ENCODE peak calls at places on chromosome 1, in seven cellular contexts. One of them, this sample, is unnamed.

GRCh38 chr1:227356582-227357228 is 38.4 kb upstream of the CDC42BPA start:
- DNase-seq in iris pigment epithelial cell: no peak
- DNase-seq in T-helper 1 cell: no peak
- DNase-seq in activated T-cell treated with anti-CD3 and anti-CD28 coated beads for 48 hours: no peak
- DNase-seq in DMS153: peak
- DNase-seq in GM23338: peak
- DNase-seq in naive thymus-derived CD4-positive, alpha-beta T cell: no peak
- DNase-seq in this sample: peak

GRCh38 chr1:16906873-16907272 is 11.1 kb downstream of the RNU1-2 start:
- DNase-seq in iris pigment epithelial cell: no peak
- DNase-seq in T-helper 1 cell: no peak
- DNase-seq in activated T-cell treated with anti-CD3 and anti-CD28 coated beads for 48 hours: no peak
- DNase-seq in DMS153: no peak
- DNase-seq in GM23338: no peak
- DNase-seq in naive thymus-derived CD4-positive, alpha-beta T cell: no peak
- DNase-seq in this sample: no peak

GRCh38 chr1:156153362-156153761 is at the start of gene SEMA4A:
- DNase-seq in iris pigment epithelial cell: no peak
- DNase-seq in T-helper 1 cell: no peak
- DNase-seq in activated T-cell treated with anti-CD3 and anti-CD28 coated beads for 48 hours: no peak
- DNase-seq in DMS153: no peak
- DNase-seq in GM23338: peak
- DNase-seq in naive thymus-derived CD4-positive, alpha-beta T cell: no peak
- DNase-seq in this sample: no peak

GRCh38 chr1:244197851-244198375 is 146.8 kb downstream of the ZBTB18 start:
- DNase-seq in iris pigment epithelial cell: no peak
- DNase-seq in T-helper 1 cell: no peak
- DNase-seq in activated T-cell treated with anti-CD3 and anti-CD28 coated beads for 48 hours: no peak
- DNase-seq in DMS153: no peak
- DNase-seq in GM23338: no peak
- DNase-seq in naive thymus-derived CD4-positive, alpha-beta T cell: no peak
- DNase-seq in this sample: no peak

GRCh38 chr1:92075311-92075710 is at the start of gene SETSIP:
- DNase-seq in iris pigment epithelial cell: no peak
- DNase-seq in T-helper 1 cell: no peak
- DNase-seq in activated T-cell treated with anti-CD3 and anti-CD28 coated beads for 48 hours: no peak
- DNase-seq in DMS153: no peak
- DNase-seq in GM23338: no peak
- DNase-seq in naive thymus-derived CD4-positive, alpha-beta T cell: no peak
- DNase-seq in this sample: no peak

GRCh38 chr1:171488190-171488929 is 3.0 kb downstream of the PRRC2C start:
- DNase-seq in iris pigment epithelial cell: no peak
- DNase-seq in T-helper 1 cell: no peak
- DNase-seq in activated T-cell treated with anti-CD3 and anti-CD28 coated beads for 48 hours: no peak
- DNase-seq in DMS153: no peak
- DNase-seq in GM23338: no peak
- DNase-seq in naive thymus-derived CD4-positive, alpha-beta T cell: no peak
- DNase-seq in this sample: no peak

GRCh38 chr1:170407138-170407537 is 124.8 kb upstream of the GORAB start:
- DNase-seq in iris pigment epithelial cell: no peak
- DNase-seq in T-helper 1 cell: no peak
- DNase-seq in activated T-cell treated with anti-CD3 and anti-CD28 coated beads for 48 hours: no peak
- DNase-seq in DMS153: no peak
- DNase-seq in GM23338: no peak
- DNase-seq in naive thymus-derived CD4-positive, alpha-beta T cell: no peak
- DNase-seq in this sample: no peak

GRCh38 chr1:212313616-212314015 is 28.4 kb downstream of the PPP2R5A start:
- DNase-seq in iris pigment epithelial cell: peak
- DNase-seq in T-helper 1 cell: no peak
- DNase-seq in activated T-cell treated with anti-CD3 and anti-CD28 coated beads for 48 hours: no peak
- DNase-seq in DMS153: no peak
- DNase-seq in GM23338: no peak
- DNase-seq in naive thymus-derived CD4-positive, alpha-beta T cell: no peak
- DNase-seq in this sample: no peak

GRCh38 chr1:219639843-219640606 is 27.1 kb upstream of the ZC3H11B start:
- DNase-seq in iris pigment epithelial cell: no peak
- DNase-seq in T-helper 1 cell: no peak
- DNase-seq in activated T-cell treated with anti-CD3 and anti-CD28 coated beads for 48 hours: no peak
- DNase-seq in DMS153: no peak
- DNase-seq in GM23338: no peak
- DNase-seq in naive thymus-derived CD4-positive, alpha-beta T cell: no peak
- DNase-seq in this sample: no peak

GRCh38 chr1:201186212-201186611 is 4.4 kb upstream of the IGFN1 start:
- DNase-seq in iris pigment epithelial cell: no peak
- DNase-seq in T-helper 1 cell: no peak
- DNase-seq in activated T-cell treated with anti-CD3 and anti-CD28 coated beads for 48 hours: no peak
- DNase-seq in DMS153: no peak
- DNase-seq in GM23338: no peak
- DNase-seq in naive thymus-derived CD4-positive, alpha-beta T cell: no peak
- DNase-seq in this sample: no peak

GRCh38 chr1:62882161-62882560 is 98.2 kb downstream of the ATG4C start:
- DNase-seq in iris pigment epithelial cell: no peak
- DNase-seq in T-helper 1 cell: no peak
- DNase-seq in activated T-cell treated with anti-CD3 and anti-CD28 coated beads for 48 hours: no peak
- DNase-seq in DMS153: peak
- DNase-seq in GM23338: no peak
- DNase-seq in naive thymus-derived CD4-positive, alpha-beta T cell: no peak
- DNase-seq in this sample: no peak

GRCh38 chr1:29635501-29636263 is 399.4 kb downstream of the PTPRU start:
- DNase-seq in iris pigment epithelial cell: no peak
- DNase-seq in T-helper 1 cell: no peak
- DNase-seq in activated T-cell treated with anti-CD3 and anti-CD28 coated beads for 48 hours: no peak
- DNase-seq in DMS153: no peak
- DNase-seq in GM23338: no peak
- DNase-seq in naive thymus-derived CD4-positive, alpha-beta T cell: no peak
- DNase-seq in this sample: peak

GRCh38 chr1:59204001-59204400 is 92.9 kb upstream of the FGGY start:
- DNase-seq in iris pigment epithelial cell: peak
- DNase-seq in T-helper 1 cell: no peak
- DNase-seq in activated T-cell treated with anti-CD3 and anti-CD28 coated beads for 48 hours: no peak
- DNase-seq in DMS153: no peak
- DNase-seq in GM23338: no peak
- DNase-seq in naive thymus-derived CD4-positive, alpha-beta T cell: no peak
- DNase-seq in this sample: no peak

GRCh38 chr1:154969741-154970452 is 650 bp downstream of the SHC1 start:
- DNase-seq in iris pigment epithelial cell: no peak
- DNase-seq in T-helper 1 cell: no peak
- DNase-seq in activated T-cell treated with anti-CD3 and anti-CD28 coated beads for 48 hours: no peak
- DNase-seq in DMS153: no peak
- DNase-seq in GM23338: no peak
- DNase-seq in naive thymus-derived CD4-positive, alpha-beta T cell: no peak
- DNase-seq in this sample: no peak

GRCh38 chr1:94714152-94714551 is 106.0 kb upstream of the SLC44A3 start:
- DNase-seq in iris pigment epithelial cell: no peak
- DNase-seq in T-helper 1 cell: no peak
- DNase-seq in activated T-cell treated with anti-CD3 and anti-CD28 coated beads for 48 hours: no peak
- DNase-seq in DMS153: no peak
- DNase-seq in GM23338: no peak
- DNase-seq in naive thymus-derived CD4-positive, alpha-beta T cell: no peak
- DNase-seq in this sample: no peak

GRCh38 chr1:187854457-187854856 is 1025.7 kb downstream of the PLA2G4A start:
- DNase-seq in iris pigment epithelial cell: no peak
- DNase-seq in T-helper 1 cell: no peak
- DNase-seq in activated T-cell treated with anti-CD3 and anti-CD28 coated beads for 48 hours: no peak
- DNase-seq in DMS153: no peak
- DNase-seq in GM23338: peak
- DNase-seq in naive thymus-derived CD4-positive, alpha-beta T cell: no peak
- DNase-seq in this sample: no peak

GRCh38 chr1:23909412-23909811 is 3.8 kb downstream of the CNR2 start:
- DNase-seq in iris pigment epithelial cell: no peak
- DNase-seq in T-helper 1 cell: no peak
- DNase-seq in activated T-cell treated with anti-CD3 and anti-CD28 coated beads for 48 hours: no peak
- DNase-seq in DMS153: no peak
- DNase-seq in GM23338: no peak
- DNase-seq in naive thymus-derived CD4-positive, alpha-beta T cell: no peak
- DNase-seq in this sample: no peak

GRCh38 chr1:3956527-3957170 is 56.6 kb upstream of the C1orf174 start:
- DNase-seq in iris pigment epithelial cell: no peak
- DNase-seq in T-helper 1 cell: no peak
- DNase-seq in activated T-cell treated with anti-CD3 and anti-CD28 coated beads for 48 hours: no peak
- DNase-seq in DMS153: no peak
- DNase-seq in GM23338: no peak
- DNase-seq in naive thymus-derived CD4-positive, alpha-beta T cell: no peak
- DNase-seq in this sample: no peak

GRCh38 chr1:52368383-52369172 is 2.6 kb upstream of the CC2D1B start:
- DNase-seq in iris pigment epithelial cell: peak
- DNase-seq in T-helper 1 cell: peak
- DNase-seq in activated T-cell treated with anti-CD3 and anti-CD28 coated beads for 48 hours: peak
- DNase-seq in DMS153: peak
- DNase-seq in GM23338: peak
- DNase-seq in naive thymus-derived CD4-positive, alpha-beta T cell: peak
- DNase-seq in this sample: peak

GRCh38 chr1:201537028-201537427 is 1.9 kb upstream of the NAV1 start:
- DNase-seq in iris pigment epithelial cell: no peak
- DNase-seq in T-helper 1 cell: no peak
- DNase-seq in activated T-cell treated with anti-CD3 and anti-CD28 coated beads for 48 hours: no peak
- DNase-seq in DMS153: no peak
- DNase-seq in GM23338: no peak
- DNase-seq in naive thymus-derived CD4-positive, alpha-beta T cell: no peak
- DNase-seq in this sample: no peak

GRCh38 chr1:207861442-207862177 is 49.3 kb downstream of the CD34 start:
- DNase-seq in iris pigment epithelial cell: peak
- DNase-seq in T-helper 1 cell: no peak
- DNase-seq in activated T-cell treated with anti-CD3 and anti-CD28 coated beads for 48 hours: no peak
- DNase-seq in DMS153: no peak
- DNase-seq in GM23338: no peak
- DNase-seq in naive thymus-derived CD4-positive, alpha-beta T cell: peak
- DNase-seq in this sample: peak

GRCh38 chr1:14940285-14940890 is 213.2 kb upstream of the TMEM51 start:
- DNase-seq in iris pigment epithelial cell: peak
- DNase-seq in T-helper 1 cell: no peak
- DNase-seq in activated T-cell treated with anti-CD3 and anti-CD28 coated beads for 48 hours: no peak
- DNase-seq in DMS153: no peak
- DNase-seq in GM23338: no peak
- DNase-seq in naive thymus-derived CD4-positive, alpha-beta T cell: no peak
- DNase-seq in this sample: no peak

GRCh38 chr1:24275510-24275909 is 43.6 kb upstream of the GRHL3 start:
- DNase-seq in iris pigment epithelial cell: peak
- DNase-seq in T-helper 1 cell: no peak
- DNase-seq in activated T-cell treated with anti-CD3 and anti-CD28 coated beads for 48 hours: no peak
- DNase-seq in DMS153: no peak
- DNase-seq in GM23338: no peak
- DNase-seq in naive thymus-derived CD4-positive, alpha-beta T cell: no peak
- DNase-seq in this sample: no peak

GRCh38 chr1:21662426-21663250 is 6.5 kb downstream of the RAP1GAP start:
- DNase-seq in iris pigment epithelial cell: no peak
- DNase-seq in T-helper 1 cell: no peak
- DNase-seq in activated T-cell treated with anti-CD3 and anti-CD28 coated beads for 48 hours: no peak
- DNase-seq in DMS153: no peak
- DNase-seq in GM23338: no peak
- DNase-seq in naive thymus-derived CD4-positive, alpha-beta T cell: no peak
- DNase-seq in this sample: no peak

GRCh38 chr1:111236806-111237205 is 9.3 kb downstream of the CHI3L2 start:
- DNase-seq in iris pigment epithelial cell: no peak
- DNase-seq in T-helper 1 cell: no peak
- DNase-seq in activated T-cell treated with anti-CD3 and anti-CD28 coated beads for 48 hours: no peak
- DNase-seq in DMS153: no peak
- DNase-seq in GM23338: peak
- DNase-seq in naive thymus-derived CD4-positive, alpha-beta T cell: no peak
- DNase-seq in this sample: no peak

GRCh38 chr1:35452086-35452485 is 105.1 kb downstream of the KIAA0319L start:
- DNase-seq in iris pigment epithelial cell: peak
- DNase-seq in T-helper 1 cell: no peak
- DNase-seq in activated T-cell treated with anti-CD3 and anti-CD28 coated beads for 48 hours: no peak
- DNase-seq in DMS153: no peak
- DNase-seq in GM23338: peak
- DNase-seq in naive thymus-derived CD4-positive, alpha-beta T cell: peak
- DNase-seq in this sample: no peak

GRCh38 chr1:230335861-230336549 is 90.1 kb downstream of the PGBD5 start:
- DNase-seq in iris pigment epithelial cell: peak
- DNase-seq in T-helper 1 cell: no peak
- DNase-seq in activated T-cell treated with anti-CD3 and anti-CD28 coated beads for 48 hours: no peak
- DNase-seq in DMS153: no peak
- DNase-seq in GM23338: no peak
- DNase-seq in naive thymus-derived CD4-positive, alpha-beta T cell: no peak
- DNase-seq in this sample: no peak

GRCh38 chr1:12177999-12178441 is 11.2 kb downstream of the TNFRSF1B start:
- DNase-seq in iris pigment epithelial cell: peak
- DNase-seq in T-helper 1 cell: peak
- DNase-seq in activated T-cell treated with anti-CD3 and anti-CD28 coated beads for 48 hours: peak
- DNase-seq in DMS153: peak
- DNase-seq in GM23338: peak
- DNase-seq in naive thymus-derived CD4-positive, alpha-beta T cell: peak
- DNase-seq in this sample: no peak

GRCh38 chr1:157011845-157012244 is 33.7 kb downstream of the ARHGEF11 start:
- DNase-seq in iris pigment epithelial cell: no peak
- DNase-seq in T-helper 1 cell: no peak
- DNase-seq in activated T-cell treated with anti-CD3 and anti-CD28 coated beads for 48 hours: no peak
- DNase-seq in DMS153: no peak
- DNase-seq in GM23338: no peak
- DNase-seq in naive thymus-derived CD4-positive, alpha-beta T cell: no peak
- DNase-seq in this sample: no peak

GRCh38 chr1:159892944-159893343 is 7.0 kb downstream of the CFAP45 start:
- DNase-seq in iris pigment epithelial cell: no peak
- DNase-seq in T-helper 1 cell: no peak
- DNase-seq in activated T-cell treated with anti-CD3 and anti-CD28 coated beads for 48 hours: no peak
- DNase-seq in DMS153: peak
- DNase-seq in GM23338: peak
- DNase-seq in naive thymus-derived CD4-positive, alpha-beta T cell: no peak
- DNase-seq in this sample: peak

GRCh38 chr1:47333922-47334764 is 553 bp downstream of the CMPK1 start:
- DNase-seq in iris pigment epithelial cell: peak
- DNase-seq in T-helper 1 cell: peak
- DNase-seq in activated T-cell treated with anti-CD3 and anti-CD28 coated beads for 48 hours: peak
- DNase-seq in DMS153: peak
- DNase-seq in GM23338: peak
- DNase-seq in naive thymus-derived CD4-positive, alpha-beta T cell: peak
- DNase-seq in this sample: peak

GRCh38 chr1:8969937-8970336 is 24.3 kb downstream of the CA6 start:
- DNase-seq in iris pigment epithelial cell: no peak
- DNase-seq in T-helper 1 cell: no peak
- DNase-seq in activated T-cell treated with anti-CD3 and anti-CD28 coated beads for 48 hours: no peak
- DNase-seq in DMS153: no peak
- DNase-seq in GM23338: no peak
- DNase-seq in naive thymus-derived CD4-positive, alpha-beta T cell: peak
- DNase-seq in this sample: no peak